ENCODE peak calls at places on chromosomes 1 and 21, in four cellular contexts. Y is stomach, A is sigmoid colon, G is spleen. L is an unnamed sample.

GRCh38 chr1:68590473-68590872 is 93.6 kb upstream of the DEPDC1 start:
- DNase-seq in G (no peak), Y (no peak), A (no peak), L (no peak)

GRCh38 chr1:156802421-156802820 is 14.2 kb downstream of the SH2D2A start:
- DNase-seq in Y (no peak), G (no peak), A (no peak), L (no peak)

GRCh38 chr21:29423051-29423450 is 124.3 kb downstream of the BACH1 start:
- DNase-seq in G (no peak), Y (no peak), A (no peak), L (no peak)

GRCh38 chr1:112633628-112634027 is 14.0 kb downstream of the CAPZA1 start:
- DNase-seq in A (no peak), Y (no peak), G (no peak), L (no peak)

GRCh38 chr1:72830606-72831390 is 548.5 kb upstream of the NEGR1 start:
- DNase-seq in A (peak), G (no peak), Y (no peak), L (no peak)

GRCh38 chr1:110548381-110548780 is 29.4 kb upstream of the KCNA10 start:
- DNase-seq in G (no peak), Y (peak), A (no peak), L (peak)

GRCh38 chr1:67103548-67103947 is 31.2 kb downstream of the C1orf141 start:
- DNase-seq in A (no peak), G (no peak), Y (no peak), L (no peak)

GRCh38 chr1:94258873-94259331 is 21.5 kb upstream of the ARHGAP29 start:
- DNase-seq in A (peak), Y (no peak), G (no peak), L (no peak)

GRCh38 chr1:44839561-44839960 is 3.5 kb downstream of the PTCH2 start:
- DNase-seq in Y (no peak), G (no peak), A (no peak), L (no peak)

GRCh38 chr1:149844650-149845255 is 54.6 kb upstream of the BOLA1 start:
- DNase-seq in A (no peak), Y (no peak), G (no peak), L (no peak)

GRCh38 chr1:179108644-179109043 is 26.8 kb downstream of the TOR3A start:
- DNase-seq in G (no peak), A (no peak), Y (no peak), L (no peak)

GRCh38 chr1:183490932-183491331 is 18.6 kb downstream of the SMG7 start:
- DNase-seq in Y (no peak), G (no peak), A (no peak), L (no peak)

GRCh38 chr21:34946385-34947121 is 102.5 kb downstream of the RUNX1 start:
- DNase-seq in G (no peak), Y (no peak), A (no peak), L (no peak)

GRCh38 chr1:1403543-1404112 is 3.5 kb downstream of the MRPL20 start:
- DNase-seq in A (no peak), G (no peak), Y (no peak), L (no peak)

GRCh38 chr1:1406821-1407100 is 332 bp downstream of the MRPL20 start:
- DNase-seq in A (no peak), G (no peak), Y (no peak), L (no peak)

GRCh38 chr1:1407101-1407956 is at the start of gene MRPL20:
- DNase-seq in Y (peak), G (peak), A (peak), L (peak)

GRCh38 chr1:1407957-1408318 is 845 bp upstream of the MRPL20 start:
- DNase-seq in G (no peak), A (no peak), Y (no peak), L (peak)

DNA sequence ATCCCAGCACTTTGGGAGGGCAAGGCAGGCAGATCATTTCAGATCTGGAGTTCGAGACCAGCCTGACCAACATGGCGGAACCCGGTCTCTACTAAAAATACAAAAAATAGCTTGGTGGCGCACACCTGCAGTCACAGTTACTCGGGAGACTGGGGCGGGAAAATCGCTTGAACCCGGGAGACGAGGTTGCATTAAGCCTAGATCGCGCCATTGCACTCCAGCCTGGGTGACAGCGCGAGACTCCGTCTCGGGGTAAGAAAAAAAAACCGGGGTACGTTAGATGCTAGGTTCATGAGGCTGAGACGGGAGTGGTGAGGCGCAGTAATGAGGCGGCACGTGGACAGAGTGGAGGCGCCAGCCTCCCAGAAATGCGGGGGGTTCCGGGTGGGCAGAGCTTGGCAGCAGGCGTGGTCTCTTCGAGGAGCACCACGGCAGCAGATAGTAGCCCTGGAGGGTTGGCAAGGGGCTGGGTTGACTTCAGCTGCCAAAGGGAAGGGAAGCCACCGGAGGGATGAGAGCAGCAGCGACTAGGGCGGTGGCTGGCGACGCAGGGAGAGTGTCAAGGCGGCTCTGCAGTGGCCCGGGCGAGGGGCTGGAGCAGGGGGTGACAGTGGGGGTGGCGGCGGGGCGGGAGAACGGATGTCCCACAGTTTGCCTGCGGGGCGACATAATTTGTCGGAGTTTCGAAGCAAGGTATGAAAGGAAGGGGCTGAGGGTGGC is 832 bp downstream of the MRPL20 start:
- DNase-seq in Y (no peak), A (no peak), G (peak), L (peak)
- TF ChIP-seq POLR2AphosphoS5 in Y (no peak), A (no peak), G (no peak), L (no peak)

DNA sequence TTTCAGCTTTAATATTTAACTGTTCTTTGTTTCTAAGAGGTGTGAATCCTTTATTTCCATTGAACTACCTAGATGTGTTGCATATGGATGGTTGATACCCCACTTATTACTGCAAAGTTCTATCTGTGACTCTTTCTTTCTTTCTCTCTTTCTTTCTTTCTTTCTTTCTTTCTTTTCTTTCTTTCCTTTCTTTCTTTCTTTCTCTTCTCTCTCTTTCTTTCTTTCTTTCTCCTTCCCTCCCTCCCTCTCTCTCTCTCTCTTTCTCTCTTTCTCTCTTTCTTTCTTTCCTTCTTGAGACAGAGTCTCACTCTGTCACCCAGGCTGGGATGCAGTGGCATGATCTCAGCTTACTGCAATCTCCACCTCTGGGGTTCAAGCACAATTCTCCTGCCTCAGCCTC is 34.1 kb downstream of the GABPB2 start:
- DNase-seq in Y (no peak), G (no peak), A (no peak), L (no peak)
- TF ChIP-seq POLR2AphosphoS5 in Y (no peak), G (no peak), A (no peak), L (no peak)

DNA sequence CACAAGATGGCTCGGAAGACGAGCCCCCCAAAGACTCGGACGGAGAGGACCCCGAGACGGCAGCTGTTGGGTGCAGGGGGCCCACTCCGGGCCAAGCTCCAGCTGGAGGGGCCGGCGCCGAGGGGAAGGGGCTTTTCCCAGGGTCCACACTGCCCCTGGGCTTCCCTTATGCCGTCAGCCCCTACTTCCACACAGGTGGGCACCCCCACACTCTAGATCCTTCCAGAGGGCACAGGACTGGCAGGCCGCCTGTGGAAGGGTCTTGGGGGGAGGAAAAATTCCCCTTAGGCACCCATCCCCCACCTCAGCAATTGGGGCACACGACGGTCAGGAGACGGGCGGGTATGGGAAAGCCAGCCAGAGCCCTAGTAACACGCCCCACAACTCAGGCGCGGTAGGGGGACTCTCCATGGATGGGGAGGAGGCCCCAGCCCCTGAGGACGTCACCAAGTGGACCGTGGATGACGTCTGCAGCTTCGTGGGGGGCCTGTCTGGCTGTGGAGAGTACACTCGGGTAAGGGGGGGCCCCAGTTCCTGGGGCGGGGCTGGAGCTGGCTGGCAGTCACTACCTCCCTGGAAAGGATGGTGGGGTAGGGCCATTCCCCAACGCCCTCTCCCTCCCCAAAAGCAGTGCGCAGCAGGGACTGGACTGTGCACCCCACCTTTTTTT is 16.1 kb downstream of the NOC2L start:
- DNase-seq in G (no peak), A (peak), Y (no peak), L (peak)
- TF ChIP-seq POLR2AphosphoS5 in G (peak), A (no peak), Y (no peak), L (no peak)

GRCh38 chr1:204094262-204095247 is 21.6 kb downstream of the SOX13 start:
- DNase-seq in Y (no peak), A (no peak), G (no peak), L (no peak)
- TF ChIP-seq POLR2AphosphoS5 in Y (no peak), A (no peak), G (no peak), L (no peak)

GRCh38 chr1:163596541-163597258 is 274.9 kb downstream of the NUF2 start:
- DNase-seq in Y (no peak), G (no peak), A (no peak), L (no peak)
- TF ChIP-seq POLR2AphosphoS5 in Y (no peak), G (no peak), A (no peak), L (no peak)

GRCh38 chr1:83773059-83773458 is 225.9 kb downstream of the TTLL7 start:
- DNase-seq in A (no peak), Y (no peak), G (no peak), L (no peak)
- TF ChIP-seq POLR2AphosphoS5 in A (no peak), Y (no peak), G (no peak), L (no peak)

DNA sequence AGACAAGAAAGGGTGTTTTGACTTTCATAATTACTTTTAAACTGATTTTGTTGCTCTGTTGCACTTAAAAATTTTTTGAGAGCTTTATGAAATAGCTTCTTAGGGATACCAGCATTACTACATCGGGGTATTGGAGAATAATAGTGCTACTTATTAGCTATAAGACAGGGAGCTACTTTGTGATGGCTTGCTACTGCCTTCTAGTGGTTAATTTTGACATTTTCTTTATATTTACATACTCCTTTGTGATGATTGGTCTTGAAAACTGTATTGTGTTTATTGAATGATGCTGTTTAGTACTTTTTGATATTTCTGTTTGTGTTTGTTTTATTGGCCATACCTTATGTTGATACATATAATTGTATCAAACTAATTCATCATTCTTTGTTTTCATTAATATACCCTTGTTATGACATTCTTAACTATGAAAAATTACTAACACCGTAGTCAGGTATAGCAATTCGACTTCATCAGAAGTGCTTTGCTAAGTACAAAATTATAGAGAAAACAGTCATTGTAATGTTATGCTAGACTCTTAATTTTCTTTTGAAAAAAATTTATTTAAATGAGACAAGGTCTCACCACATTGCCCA is 85.5 kb downstream of the CLIC4 start:
- DNase-seq in G (no peak), Y (no peak), A (no peak), L (peak)
- TF ChIP-seq POLR2AphosphoS5 in G (no peak), Y (no peak), A (no peak), L (no peak)

GRCh38 chr1:181318022-181318857 is 165.1 kb upstream of the CACNA1E start:
- DNase-seq in Y (no peak), G (no peak), A (no peak), L (no peak)
- TF ChIP-seq POLR2AphosphoS5 in Y (no peak), G (no peak), A (no peak), L (no peak)

DNA sequence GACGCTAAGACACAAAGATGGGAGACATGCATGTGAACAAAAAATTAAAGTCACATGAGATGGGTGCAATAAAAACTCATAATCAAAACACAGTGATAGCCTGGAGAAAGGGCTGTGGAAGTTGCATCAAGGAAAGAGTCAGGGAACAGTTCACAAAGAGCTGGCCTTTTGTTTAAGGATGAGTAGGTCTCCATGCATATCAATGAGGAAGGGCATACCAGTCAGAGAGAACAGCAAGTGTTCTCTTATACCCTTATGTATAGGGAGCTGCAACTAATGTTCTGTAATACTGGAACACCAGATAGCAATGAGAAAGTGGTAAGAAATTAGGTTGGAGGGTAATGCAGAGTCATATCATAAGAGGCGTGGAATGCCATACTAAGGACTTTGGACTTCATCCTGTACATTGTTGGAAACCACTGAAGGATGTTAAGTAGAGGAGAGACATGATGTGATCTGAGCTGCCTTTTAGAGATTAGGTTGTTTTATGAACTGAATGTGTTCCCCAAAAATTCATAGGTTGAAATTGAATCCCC is 46.7 kb upstream of the SAMD13 start:
- DNase-seq in G (no peak), A (no peak), Y (no peak), L (no peak)
- TF ChIP-seq POLR2AphosphoS5 in G (no peak), A (no peak), Y (no peak), L (no peak)

L was measured in K562.